ENCODE peak calls at places on chromosomes 6 and 20, in five cellular contexts. J, G, F, K and Q are unnamed samples.

GRCh38 chr6:4611441-4612129 is 164.6 kb upstream of the CDYL start:
- DNase-seq in G (no peak), K (peak), F (no peak), J (no peak), Q (no peak)

GRCh38 chr6:16544006-16544405 is 217.3 kb downstream of the ATXN1 start:
- DNase-seq in F (no peak), J (no peak), K (no peak), G (no peak), Q (peak)

GRCh38 chr20:34546751-34547181 is 11.8 kb upstream of the MAP1LC3A start:
- DNase-seq in F (no peak), K (no peak), J (no peak), G (no peak), Q (no peak)

GRCh38 chr6:62707156-62707555 is 421.1 kb upstream of the KHDRBS2 start:
- DNase-seq in K (no peak), J (peak), F (no peak), G (no peak), Q (no peak)

GRCh38 chr6:15336905-15337583 is 91.2 kb downstream of the JARID2 start:
- DNase-seq in K (no peak), J (no peak), G (no peak), F (no peak), Q (no peak)

GRCh38 chr6:160088069-160088773 is 33.4 kb upstream of the SLC22A1 start:
- DNase-seq in K (peak), G (no peak), J (peak), F (peak), Q (peak)

GRCh38 chr6:51737580-51738360 is 349.6 kb downstream of the PKHD1 start:
- DNase-seq in F (no peak), K (no peak), G (no peak), J (peak), Q (no peak)

GRCh38 chr6:135488023-135488422 is 9.5 kb downstream of the AHI1 start:
- DNase-seq in K (peak), G (no peak), J (no peak), F (no peak), Q (peak)

GRCh38 chr6:3773696-3774298 is 22.3 kb upstream of the PXDC1 start:
- DNase-seq in K (peak), F (no peak), G (no peak), J (no peak), Q (no peak)

GRCh38 chr6:142934190-142934589 is 10.8 kb downstream of the HIVEP2 start:
- DNase-seq in K (peak), J (no peak), G (no peak), F (no peak), Q (no peak)

GRCh38 chr20:37220255-37220654 is 40.9 kb upstream of the MROH8 start:
- DNase-seq in K (no peak), F (no peak), J (no peak), G (no peak), Q (no peak)

GRCh38 chr20:818001-818664 is 15.4 kb upstream of the FAM110A start:
- DNase-seq in K (no peak), G (no peak), F (no peak), J (no peak), Q (no peak)

GRCh38 chr20:8020314-8021079 is 936 bp upstream of the TMX4 start:
- DNase-seq in J (peak), K (no peak), G (no peak), F (no peak), Q (no peak)
- H3K4me3 ChIP-seq in J (peak), K (no peak), G (peak), F (peak), Q (no peak)

DNA sequence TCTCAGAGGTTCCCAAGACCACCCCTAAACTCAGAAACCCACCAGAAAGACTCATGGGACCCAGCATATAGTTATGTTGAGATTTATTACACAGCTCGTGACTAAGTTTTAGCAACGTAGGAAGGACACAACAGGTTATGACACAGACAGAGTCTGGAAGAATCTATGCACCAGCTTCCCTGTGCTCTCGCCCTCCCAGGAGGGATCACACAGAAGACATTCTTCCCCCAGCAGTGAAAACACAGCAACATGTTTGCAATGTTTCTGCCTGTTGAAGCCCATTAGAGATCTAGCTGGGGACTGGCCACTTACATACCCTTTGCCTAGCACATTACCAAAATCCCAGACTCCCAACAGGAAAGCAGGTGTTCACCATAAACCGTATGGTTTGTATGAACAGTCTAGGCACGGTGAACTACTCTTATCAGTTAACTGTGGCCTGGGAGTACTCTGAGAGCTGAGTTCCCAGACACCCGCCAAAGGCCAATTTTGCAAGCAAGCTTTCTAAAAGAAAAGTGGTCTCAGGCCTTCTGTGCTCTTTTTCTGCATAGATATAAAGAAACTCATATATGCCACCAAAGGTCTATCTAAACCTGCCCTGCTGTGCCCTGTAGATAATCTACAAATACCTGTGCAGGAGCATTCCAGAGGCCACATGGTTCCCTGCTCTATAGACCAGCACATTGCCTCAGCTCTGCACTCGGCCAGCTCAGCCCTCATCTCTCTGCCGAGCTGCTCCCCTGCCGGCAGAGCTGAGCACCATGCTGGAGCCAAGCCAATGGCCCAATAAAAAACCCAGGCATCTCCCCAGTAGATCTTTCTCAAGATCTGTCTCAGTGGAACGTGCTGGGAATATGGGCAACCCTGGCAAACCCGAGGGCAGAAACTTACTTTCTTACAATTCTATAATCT is 69.6 kb upstream of the SMIM28 start:
- DNase-seq in G (no peak), K (peak), J (peak), F (no peak), Q (peak)
- TF ChIP-seq CTCF in G (peak), K (peak), J (no peak), F (peak), Q (peak)

GRCh38 chr6:68575765-68576439 is 59.2 kb upstream of the ADGRB3 start:
- DNase-seq in F (peak), K (no peak), J (no peak), G (no peak), Q (no peak)
- H3K4me3 ChIP-seq in F (peak), K (no peak), J (no peak), G (no peak), Q (no peak)

GRCh38 chr6:38599261-38599660 is 40.5 kb downstream of the BTBD9 start:
- DNase-seq in J (no peak), F (no peak), G (no peak), K (no peak), Q (no peak)
- TF ChIP-seq CTCF in J (no peak), F (no peak), G (no peak), K (no peak), Q (no peak)

DNA sequence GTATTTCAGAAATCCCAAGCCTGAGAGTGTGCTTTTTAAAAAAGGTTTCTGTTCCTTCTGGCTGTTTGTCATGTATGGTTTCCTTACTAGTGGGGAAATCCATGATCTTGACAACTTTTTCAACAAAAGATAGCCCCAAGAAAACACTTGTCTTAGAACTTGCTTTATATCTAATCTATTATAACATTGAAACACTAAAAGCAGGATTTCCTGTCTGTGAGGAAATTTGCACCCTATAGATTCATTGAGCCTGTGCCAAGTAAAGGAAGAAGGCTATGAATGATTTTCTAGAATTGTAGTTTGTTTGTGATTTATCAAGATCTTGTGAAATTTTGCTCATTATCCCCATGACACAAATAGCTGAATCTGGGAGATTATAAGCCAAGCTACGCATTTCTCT is 238.6 kb upstream of the RIN2 start:
- DNase-seq in G (no peak), F (no peak), J (no peak), K (no peak), Q (no peak)
- H3K4me3 ChIP-seq in G (no peak), F (no peak), J (no peak), K (no peak), Q (no peak)

GRCh38 chr6:149860834-149861602 is 3.1 kb downstream of the LRP11 start:
- DNase-seq in F (no peak), J (peak), K (no peak), G (no peak), Q (no peak)
- TF ChIP-seq CTCF in F (peak), J (peak), K (no peak), G (no peak), Q (peak)

DNA sequence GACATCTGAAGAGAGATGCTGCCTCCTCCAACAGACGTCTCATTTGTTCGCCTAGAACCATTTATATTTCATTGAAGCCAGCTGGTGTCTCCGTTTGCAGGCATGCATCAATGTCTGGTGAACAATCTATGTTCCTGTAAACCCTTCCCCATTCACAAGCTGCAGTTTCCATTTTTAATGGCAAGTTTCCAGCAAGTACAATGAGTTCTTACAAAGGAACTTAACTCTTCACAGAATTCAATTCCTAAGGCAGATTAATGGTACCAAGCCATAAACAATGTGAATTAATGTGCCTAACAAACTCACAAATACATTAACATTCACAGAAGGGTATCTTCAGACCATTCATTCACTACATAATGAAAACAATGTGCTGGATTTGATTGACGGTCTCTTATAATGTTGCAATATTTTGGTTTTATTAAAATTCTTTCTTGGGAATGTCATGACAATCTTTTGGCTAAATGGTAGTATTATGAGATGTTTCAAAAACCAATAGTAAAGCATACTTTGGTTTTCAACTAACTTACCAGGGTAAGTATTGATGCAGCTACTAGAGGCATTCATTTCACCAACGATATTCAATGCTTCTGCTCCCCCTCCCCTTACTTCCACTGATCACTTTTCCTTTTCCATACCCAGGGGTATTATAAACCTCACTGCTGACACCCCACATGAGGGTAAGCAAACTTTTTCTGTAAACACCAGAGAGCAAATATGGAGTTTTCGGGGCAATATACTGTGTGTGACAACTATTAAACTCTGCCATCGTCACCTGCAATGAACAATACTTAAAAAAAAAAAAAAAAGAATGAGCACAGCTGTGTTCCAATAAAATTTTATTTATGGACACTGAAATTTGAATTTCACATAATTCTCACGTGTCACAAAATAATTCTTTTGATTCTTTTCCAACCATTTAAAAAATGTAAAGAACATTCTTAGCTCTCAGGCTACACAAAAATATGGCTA is 4.2 kb downstream of the AKIRIN2 start:
- DNase-seq in J (no peak), K (peak), G (no peak), F (peak), Q (peak)
- H3K4me3 ChIP-seq in J (peak), K (peak), G (peak), F (peak), Q (peak)

DNA sequence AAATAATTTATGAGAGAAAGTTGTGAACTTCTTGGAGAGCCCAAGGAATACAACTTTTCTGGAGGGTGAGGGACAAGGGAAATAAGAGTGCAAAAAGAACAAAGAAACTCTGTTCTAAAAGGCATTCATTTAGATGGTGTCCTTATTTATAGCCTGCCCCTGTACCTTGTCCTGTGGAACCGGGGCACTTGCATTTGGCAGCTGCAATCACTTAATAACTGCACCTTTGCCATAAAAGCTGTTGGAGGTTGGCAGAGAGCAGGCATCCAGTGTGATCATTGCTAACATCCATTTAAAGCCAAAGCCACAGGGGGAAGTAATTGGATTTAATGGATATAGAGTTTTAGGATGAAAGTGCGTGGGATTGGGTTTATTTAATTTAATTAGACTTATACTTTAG is 50.8 kb upstream of the SGK1 start:
- DNase-seq in F (no peak), J (no peak), K (no peak), G (no peak), Q (no peak)
- TF ChIP-seq CTCF in F (no peak), J (no peak), K (no peak), G (no peak), Q (no peak)

GRCh38 chr6:39228111-39228971 is 934 bp downstream of the KCNK5 start:
- DNase-seq in K (no peak), G (no peak), J (no peak), F (no peak), Q (no peak)

GRCh38 chr6:39226606-39227300 is 2.5 kb downstream of the KCNK5 start:
- DNase-seq in F (no peak), J (no peak), K (no peak), G (no peak), Q (no peak)

GRCh38 chr6:39231386-39231785 is 2.1 kb upstream of the KCNK5 start:
- DNase-seq in F (no peak), J (no peak), G (no peak), K (no peak), Q (no peak)

GRCh38 chr6:39227476-39227875 is 1.8 kb downstream of the KCNK5 start:
- DNase-seq in J (no peak), K (no peak), G (no peak), F (no peak), Q (no peak)

GRCh38 chr6:39228992-39229767 is at the start of gene KCNK5:
- DNase-seq in K (peak), F (no peak), G (no peak), J (peak), Q (no peak)
- H3K4me3 ChIP-seq in K (peak), F (peak), G (peak), J (peak), Q (peak)